ENCODE peak calls at places on chromosomes 12 and 14, in six cellular contexts. Z, J, E, A, B and U are unnamed samples. For H3K9me3, the result is how much of the 10 kb centered on the place peaks cover.

GRCh38 chr12:10717410-10717809 is 5.7 kb downstream of the YBX3 start:
- DNase-seq in J (peak), Z (no peak), B (no peak), A (no peak), E (no peak), U (no peak)

GRCh38 chr12:92538970-92539749 is 163.6 kb upstream of the PLEKHG7 start:
- DNase-seq in E (no peak), Z (no peak), A (peak), B (peak), J (peak), U (peak)

GRCh38 chr12:65511134-65511912 is 232.8 kb downstream of the MSRB3 start:
- DNase-seq in E (no peak), B (peak), A (peak), J (no peak), Z (no peak), U (no peak)

GRCh38 chr12:19148860-19149259 is 19.3 kb downstream of the PLEKHA5 start:
- DNase-seq in Z (no peak), J (no peak), E (no peak), A (no peak), B (no peak), U (no peak)

GRCh38 chr14:75871181-75871880 is 110.5 kb downstream of the TGFB3 start:
- DNase-seq in B (no peak), J (no peak), A (peak), E (no peak), Z (no peak), U (no peak)

GRCh38 chr12:113261847-113262470 is 40.7 kb downstream of the TPCN1 start:
- DNase-seq in J (no peak), A (no peak), Z (no peak), E (no peak), B (no peak), U (no peak)

GRCh38 chr12:28604240-28604639 is 414.0 kb downstream of the CCDC91 start:
- DNase-seq in Z (no peak), A (no peak), B (no peak), J (no peak), E (no peak), U (no peak)

GRCh38 chr14:72439707-72440106 is 454.2 kb downstream of the DPF3 start:
- DNase-seq in Z (no peak), A (no peak), J (no peak), E (no peak), B (no peak), U (no peak)

GRCh38 chr14:84857129-84857528 is 672.8 kb upstream of the FLRT2 start:
- DNase-seq in Z (no peak), J (no peak), B (no peak), A (no peak), E (no peak), U (no peak)

GRCh38 chr12:43964966-43965365 is 129.1 kb downstream of the TMEM117 start:
- DNase-seq in E (no peak), Z (no peak), B (no peak), J (no peak), A (no peak), U (no peak)

GRCh38 chr14:66982247-66982646 is 207.0 kb upstream of the GARIN2 start:
- DNase-seq in A (no peak), E (no peak), B (no peak), Z (no peak), J (no peak), U (no peak)

GRCh38 chr14:105329411-105330200 is 15.1 kb downstream of the PACS2 start:
- DNase-seq in J (no peak), B (no peak), A (no peak), Z (no peak), E (no peak), U (no peak)

GRCh38 chr14:24013654-24014514 is 25.2 kb downstream of the DHRS4L2 start:
- DNase-seq in Z (peak), B (peak), A (peak), E (peak), J (peak), U (peak)

GRCh38 chr14:73125746-73126145 is 10.6 kb upstream of the PSEN1 start:
- DNase-seq in Z (no peak), J (no peak), A (no peak), B (no peak), E (peak), U (no peak)

GRCh38 chr14:58864751-58865519 is 227.2 kb downstream of the DACT1 start:
- DNase-seq in Z (no peak), A (peak), B (no peak), J (no peak), E (no peak), U (no peak)

GRCh38 chr12:8692573-8692972 is 5.2 kb upstream of the RIMKLB start:
- DNase-seq in B (no peak), Z (peak), E (peak), A (peak), J (peak), U (no peak)

GRCh38 chr14:87411370-87411769 is 581.6 kb downstream of the GALC start:
- DNase-seq in B (no peak), Z (no peak), J (no peak), E (no peak), A (no peak), U (no peak)

GRCh38 chr14:65243766-65244442 is 141.6 kb upstream of the MAX start:
- DNase-seq in B (no peak), Z (no peak), E (no peak), J (no peak), A (peak), U (peak)

GRCh38 chr12:11543513-11544168 is 105.8 kb upstream of the ETV6 start:
- DNase-seq in Z (no peak), B (no peak), J (no peak), E (no peak), A (no peak), U (no peak)

GRCh38 chr12:3672113-3672509 is 80.8 kb downstream of the CRACR2A start:
- DNase-seq in B (no peak), A (no peak), E (no peak), Z (no peak), J (no peak), U (no peak)

GRCh38 chr12:13234045-13234641 is 37.6 kb downstream of the EMP1 start:
- DNase-seq in A (peak), J (peak), Z (peak), E (peak), B (no peak), U (peak)

GRCh38 chr14:65255583-65256443 is 153.5 kb upstream of the MAX start:
- DNase-seq in B (peak), E (no peak), A (peak), Z (peak), J (peak), U (no peak)

GRCh38 chr14:59450716-59451115 is 14.5 kb downstream of the GPR135 start:
- DNase-seq in E (no peak), B (no peak), A (no peak), Z (no peak), J (no peak), U (no peak)

GRCh38 chr12:115474525-115475353 is 790.8 kb upstream of the TBX3 start:
- DNase-seq in B (no peak), A (peak), E (no peak), J (no peak), Z (no peak), U (no peak)

GRCh38 chr14:22614240-22614799 is 16.2 kb downstream of the ABHD4 start:
- DNase-seq in A (peak), E (peak), J (peak), B (peak), Z (no peak), U (no peak)

GRCh38 chr12:1878214-1878613 is 40.2 kb downstream of the CACNA2D4 start:
- DNase-seq in J (no peak), B (no peak), A (peak), Z (no peak), E (no peak), U (no peak)

DNA sequence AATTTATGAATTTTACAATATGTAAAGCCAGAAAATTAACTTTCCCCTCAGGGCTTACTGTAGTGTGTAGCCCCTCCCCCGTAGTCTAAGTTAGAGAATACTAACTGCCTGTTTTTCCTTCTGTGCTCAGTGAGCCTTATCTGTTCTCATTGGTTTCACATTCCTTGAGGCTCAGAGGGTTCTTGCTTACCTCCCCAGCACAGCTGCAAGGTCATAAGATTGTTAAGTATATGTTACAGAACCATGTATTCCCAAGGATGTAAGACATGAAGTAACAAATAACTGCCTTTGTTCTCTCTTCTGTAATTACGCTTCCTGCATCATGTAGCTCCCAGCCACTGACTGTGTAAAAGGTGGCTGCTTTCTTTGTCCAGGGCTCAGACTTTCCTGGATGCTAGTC is 1351.1 kb downstream of the TMEM121 start:
- DNase-seq in E (no peak), B (no peak), Z (no peak), J (no peak), A (no peak), U (no peak)
- H3K9me3 ChIP-seq in E (under half), B (under half), Z (under half), J (under half), A (under half), U (under half)

GRCh38 chr14:68817513-68818212 is 24.8 kb upstream of the ZFP36L1 start:
- DNase-seq in Z (no peak), A (peak), E (no peak), J (no peak), B (peak), U (no peak)

GRCh38 chr14:68819260-68819691 is 26.4 kb upstream of the ZFP36L1 start:
- DNase-seq in B (no peak), E (no peak), J (peak), Z (peak), A (peak), U (peak)

GRCh38 chr14:68816183-68816942 is 23.5 kb upstream of the ZFP36L1 start:
- DNase-seq in A (peak), E (peak), J (peak), B (peak), Z (peak), U (peak)

GRCh38 chr14:68815288-68816182 is 22.7 kb upstream of the ZFP36L1 start:
- DNase-seq in Z (no peak), A (no peak), E (no peak), B (no peak), J (no peak), U (peak)

GRCh38 chr14:68816943-68817430 is 24.1 kb upstream of the ZFP36L1 start:
- DNase-seq in B (no peak), J (no peak), A (no peak), E (no peak), Z (no peak), U (no peak)
- H3K4me3 ChIP-seq in B (no peak), J (no peak), A (no peak), E (no peak), Z (peak), U (peak)

GRCh38 chr12:133227281-133227852 is 8.3 kb downstream of the ANHX start:
- DNase-seq in A (peak), Z (no peak), B (no peak), J (no peak), E (no peak), U (no peak)
- H3K9me3 ChIP-seq in A (under half), Z (under half), B (under half), J (under half), E (under half), U (under half)

DNA sequence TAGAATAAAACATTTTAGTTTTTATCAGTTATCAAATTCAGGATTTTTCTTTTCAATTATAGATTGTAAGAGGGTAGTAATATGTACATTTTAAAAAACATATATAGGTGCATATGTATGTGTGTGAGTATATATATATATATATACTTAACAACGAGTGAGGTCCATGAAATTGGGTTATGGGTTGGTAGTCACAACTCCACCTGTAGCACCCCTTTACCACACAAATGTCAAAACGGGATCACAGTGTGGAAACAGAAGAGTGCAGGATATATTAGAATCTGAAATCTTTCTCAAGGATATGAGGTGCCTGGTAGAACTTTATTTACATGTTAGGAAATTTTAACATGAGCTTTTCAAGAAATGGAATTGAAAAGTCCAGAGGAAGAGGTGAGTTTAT is 31.3 kb downstream of the MIA2 start:
- DNase-seq in J (peak), Z (no peak), E (peak), A (peak), B (no peak), U (no peak)
- H3K4me3 ChIP-seq in J (peak), Z (no peak), E (no peak), A (no peak), B (no peak), U (no peak)

GRCh38 chr12:14612895-14613294 is 45.2 kb upstream of the PLBD1 start:
- DNase-seq in Z (no peak), A (no peak), E (no peak), B (no peak), J (no peak), U (no peak)

GRCh38 chr12:14605401-14605989 is 37.8 kb upstream of the PLBD1 start:
- DNase-seq in J (no peak), E (no peak), Z (no peak), A (no peak), B (no peak), U (no peak)

GRCh38 chr12:14611640-14612203 is 44.0 kb upstream of the PLBD1 start:
- DNase-seq in E (no peak), J (no peak), B (no peak), A (no peak), Z (no peak), U (no peak)

GRCh38 chr12:14612250-14612649 is 44.6 kb upstream of the PLBD1 start:
- DNase-seq in A (no peak), J (no peak), E (no peak), B (no peak), Z (no peak), U (no peak)

GRCh38 chr12:14607561-14607960 is 39.9 kb upstream of the PLBD1 start:
- DNase-seq in B (no peak), J (no peak), Z (no peak), E (no peak), A (no peak), U (no peak)
- H3K9me3 ChIP-seq in B (under half), J (under half), Z (under half), E (under half), A (under half), U (under half)

GRCh38 chr12:16603265-16603915 is 2.6 kb downstream of the LMO3 start:
- DNase-seq in A (no peak), B (no peak), E (peak), J (no peak), Z (no peak), U (no peak)

GRCh38 chr12:16600525-16600924 is 5.4 kb downstream of the LMO3 start:
- DNase-seq in A (no peak), B (no peak), Z (no peak), E (no peak), J (no peak), U (no peak)

GRCh38 chr12:16603916-16604575 is 1.9 kb downstream of the LMO3 start:
- DNase-seq in A (no peak), B (no peak), J (no peak), Z (no peak), E (no peak), U (no peak)

GRCh38 chr12:16604853-16605252 is 1.1 kb downstream of the LMO3 start:
- DNase-seq in J (no peak), Z (no peak), B (no peak), E (no peak), A (no peak), U (no peak)

GRCh38 chr12:16602412-16602811 is 3.5 kb downstream of the LMO3 start:
- DNase-seq in A (no peak), Z (no peak), E (no peak), J (no peak), B (no peak), U (no peak)
- H3K4me3 ChIP-seq in A (no peak), Z (no peak), E (no peak), J (no peak), B (no peak), U (no peak)